ENCODE peak calls at places on chromosomes 4 and X, in eight cellular contexts. Y is cardiac muscle cell, R is mesendoderm, S is gastrocnemius medialis, G is transverse colon, E is right lobe of liver, M is testis, K is mammary epithelial cell. O is an unnamed sample. For H3K36me3, the result is how much of the 10 kb centered on the place peaks cover.

GRCh38 chr4:12729384-12729783 is 754.8 kb downstream of the RAB28 start:
- DNase-seq in G (no peak), E (no peak), R (peak), S (no peak), M (no peak), Y (peak), K (no peak), O (peak)

GRCh38 chrX:11629593-11630211 is 36.0 kb downstream of the ARHGAP6 start:
- DNase-seq in S (peak), K (peak), R (peak), Y (peak), M (no peak), G (no peak), E (no peak), O (no peak)

GRCh38 chr4:174120446-174121142 is 162.9 kb downstream of the FBXO8 start:
- DNase-seq in G (no peak), E (no peak), K (peak), Y (peak), S (no peak), M (peak), R (peak), O (no peak)

GRCh38 chrX:21374994-21375794 is 976 bp downstream of the CNKSR2 start:
- DNase-seq in M (peak), K (no peak), Y (no peak), R (peak), G (no peak), S (no peak), E (no peak), O (no peak)

GRCh38 chrX:44439242-44439641 is 95.8 kb upstream of the EFHC2 start:
- DNase-seq in Y (no peak), G (no peak), R (no peak), E (no peak), K (no peak), S (no peak), M (no peak), O (no peak)

GRCh38 chrX:21845096-21845495 is 5.7 kb downstream of the MBTPS2 start:
- DNase-seq in M (no peak), R (no peak), E (no peak), G (no peak), S (no peak), K (no peak), Y (no peak), O (no peak)

GRCh38 chr4:32226201-32226600 is 1506.0 kb downstream of the PCDH7 start:
- DNase-seq in S (no peak), K (peak), G (no peak), E (no peak), Y (no peak), M (no peak), R (no peak), O (no peak)

GRCh38 chr4:178611062-178611461 is 1168.8 kb upstream of the AGA start:
- DNase-seq in G (no peak), S (no peak), M (no peak), Y (no peak), E (no peak), R (no peak), K (no peak), O (no peak)

GRCh38 chrX:23980063-23980462 is 46.9 kb downstream of the KLHL15 start:
- DNase-seq in K (no peak), G (no peak), E (no peak), M (no peak), S (no peak), R (no peak), Y (no peak), O (no peak)

GRCh38 chrX:130245441-130245840 is 23.3 kb downstream of the ZNF280C start:
- DNase-seq in S (no peak), M (no peak), R (no peak), G (no peak), Y (peak), E (no peak), K (no peak), O (no peak)

GRCh38 chrX:68708503-68709290 is 61.2 kb downstream of the STARD8 start:
- DNase-seq in R (peak), K (no peak), S (no peak), Y (no peak), M (no peak), E (no peak), G (no peak), O (no peak)

GRCh38 chr4:169270810-169271691 is at the start of gene SH3RF1:
- DNase-seq in M (peak), S (peak), E (peak), G (peak), R (peak), Y (peak), K (peak), O (no peak)

GRCh38 chr4:150280081-150280950 is 202.1 kb downstream of the DCLK2 start:
- DNase-seq in S (no peak), Y (peak), G (no peak), K (peak), E (no peak), R (peak), M (no peak), O (no peak)

GRCh38 chr4:26787461-26788340 is 72.9 kb upstream of the STIM2 start:
- DNase-seq in E (no peak), Y (peak), R (peak), S (peak), M (no peak), G (peak), K (peak), O (peak)

GRCh38 chrX:109624641-109625311 is at the start of gene KCNE5:
- DNase-seq in R (peak), S (no peak), Y (peak), K (no peak), G (no peak), E (peak), M (no peak), O (no peak)

GRCh38 chr4:7929530-7929951 is 10.1 kb downstream of the AFAP1 start:
- DNase-seq in M (no peak), Y (no peak), E (no peak), S (no peak), K (peak), R (peak), G (peak), O (no peak)

GRCh38 chr4:173181769-173182374 is 13.3 kb downstream of the GALNT7 start:
- DNase-seq in E (no peak), M (no peak), R (no peak), Y (peak), K (peak), S (no peak), G (no peak), O (no peak)

GRCh38 chrX:125826774-125827451 is 339.2 kb downstream of the DCAF12L2 start:
- DNase-seq in E (no peak), S (no peak), R (peak), G (no peak), Y (no peak), K (no peak), M (no peak), O (no peak)

GRCh38 chrX:105648732-105649131 is 173.6 kb upstream of the NRK start:
- DNase-seq in K (no peak), M (no peak), S (no peak), R (peak), G (no peak), Y (no peak), E (no peak), O (no peak)

GRCh38 chrX:16392597-16392996 is 225.3 kb downstream of the MAGEB17 start:
- DNase-seq in R (no peak), K (no peak), M (no peak), Y (no peak), S (no peak), E (no peak), G (no peak), O (no peak)

GRCh38 chr4:142913034-142913433 is 66.9 kb upstream of the INPP4B start:
- DNase-seq in E (no peak), S (no peak), R (no peak), M (no peak), G (no peak), Y (no peak), K (no peak), O (no peak)

GRCh38 chr4:84938316-84938715 is 28.2 kb downstream of the WDFY3 start:
- DNase-seq in S (no peak), K (peak), G (no peak), M (no peak), Y (peak), R (no peak), E (no peak), O (no peak)

GRCh38 chrX:51641421-51642021 is 22.8 kb upstream of the CENPVL3 start:
- DNase-seq in R (peak), M (peak), S (no peak), E (no peak), K (peak), G (no peak), Y (peak), O (peak)

GRCh38 chr4:93828830-93829530 is 427 bp downstream of the ATOH1 start:
- DNase-seq in R (peak), Y (no peak), G (peak), S (no peak), M (no peak), E (no peak), K (no peak), O (no peak)

GRCh38 chr4:11514780-11515432 is 86.2 kb upstream of the HS3ST1 start:
- DNase-seq in S (no peak), M (no peak), R (no peak), E (no peak), Y (no peak), K (no peak), G (no peak), O (no peak)

GRCh38 chr4:102633100-102633499 is 127.7 kb downstream of the MANBA start:
- DNase-seq in E (peak), K (no peak), R (no peak), Y (no peak), G (no peak), M (no peak), S (no peak), O (no peak)

GRCh38 chr4:128068927-128069326 is 7.8 kb downstream of the LARP1B start:
- DNase-seq in Y (peak), S (no peak), K (peak), R (peak), E (no peak), G (no peak), M (peak), O (no peak)

GRCh38 chr4:26150948-26151347 is 169.9 kb upstream of the RBPJ start:
- DNase-seq in Y (peak), M (no peak), E (no peak), R (no peak), K (peak), G (no peak), S (no peak), O (no peak)

GRCh38 chr4:5374577-5374976 is 323.3 kb downstream of the STK32B start:
- DNase-seq in M (no peak), E (no peak), K (no peak), R (no peak), G (no peak), Y (no peak), S (no peak), O (no peak)

GRCh38 chr4:74114234-74114633 is 15.2 kb upstream of the CXCL2 start:
- DNase-seq in K (peak), Y (peak), M (no peak), E (no peak), S (no peak), R (no peak), G (no peak), O (no peak)

GRCh38 chr4:166846939-166847338 is 387.4 kb downstream of the SPOCK3 start:
- DNase-seq in S (no peak), E (no peak), G (no peak), Y (no peak), K (no peak), M (no peak), R (no peak), O (no peak)

GRCh38 chrX:124026529-124026928 is 65.0 kb downstream of the STAG2 start:
- DNase-seq in E (no peak), S (no peak), R (no peak), G (no peak), M (no peak), K (no peak), Y (no peak), O (no peak)
- H3K36me3 ChIP-seq in E (under half), S (under half), R (under half), G (under half), M (under half), K (under half), Y (under half), O (under half)

GRCh38 chr4:17599826-17600225 is 14.6 kb upstream of the MED28 start:
- DNase-seq in S (no peak), E (no peak), G (no peak), K (no peak), R (no peak), M (no peak), Y (no peak), O (no peak)

GRCh38 chr4:17595471-17596005 is 18.5 kb downstream of the LAP3 start:
- DNase-seq in M (no peak), S (no peak), E (no peak), Y (no peak), K (no peak), R (no peak), G (no peak), O (no peak)

DNA sequence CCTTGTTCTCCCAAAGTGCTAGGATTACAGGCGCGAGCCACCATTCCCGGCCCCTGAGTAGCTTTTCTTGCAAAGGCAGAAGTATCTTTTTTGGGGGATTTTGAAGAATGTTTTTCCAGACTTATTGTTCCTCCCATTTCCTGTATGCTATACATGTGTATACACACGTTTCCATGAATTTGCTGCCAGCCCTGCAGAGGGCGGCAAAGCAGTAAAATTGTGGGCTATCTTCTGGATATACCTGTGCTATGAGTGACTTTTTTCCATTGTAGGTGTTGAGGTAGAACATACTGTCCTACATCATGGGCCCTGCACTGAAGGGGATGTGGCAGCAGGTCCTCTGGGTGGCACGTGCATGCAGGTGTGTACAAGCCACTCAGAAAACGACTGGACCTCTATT is 16.9 kb upstream of the MED28 start:
- DNase-seq in S (no peak), E (no peak), K (peak), M (no peak), G (no peak), R (peak), Y (peak), O (no peak)
- H3K36me3 ChIP-seq in S (half or more), E (under half), K (under half), M (under half), G (under half), R (under half), Y (under half), O (under half)

DNA sequence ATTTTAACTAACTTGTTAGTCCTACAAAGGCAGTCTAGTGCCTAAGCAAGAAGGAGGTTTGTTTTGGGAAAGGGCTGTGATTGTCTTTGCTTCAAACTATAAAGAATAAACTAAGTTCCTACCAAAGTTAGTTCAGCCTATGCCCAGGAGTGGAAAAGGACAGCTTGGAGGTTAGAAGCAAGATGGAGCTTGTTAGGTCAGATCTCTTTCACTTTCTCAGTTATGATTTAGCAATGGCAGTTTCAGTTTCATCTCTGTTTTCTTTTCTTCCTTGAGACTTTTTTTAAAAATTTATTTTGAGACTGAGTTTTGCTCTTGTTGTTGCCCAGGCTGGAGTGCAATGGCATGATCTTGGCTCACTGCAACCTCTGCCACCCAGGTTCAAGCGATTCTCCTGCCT is 82.9 kb upstream of the NLGN4X start:
- DNase-seq in S (no peak), R (no peak), M (no peak), K (no peak), G (no peak), Y (no peak), E (no peak), O (no peak)
- H3K36me3 ChIP-seq in S (under half), R (under half), M (under half), K (under half), G (under half), Y (under half), E (under half), O (under half)

DNA sequence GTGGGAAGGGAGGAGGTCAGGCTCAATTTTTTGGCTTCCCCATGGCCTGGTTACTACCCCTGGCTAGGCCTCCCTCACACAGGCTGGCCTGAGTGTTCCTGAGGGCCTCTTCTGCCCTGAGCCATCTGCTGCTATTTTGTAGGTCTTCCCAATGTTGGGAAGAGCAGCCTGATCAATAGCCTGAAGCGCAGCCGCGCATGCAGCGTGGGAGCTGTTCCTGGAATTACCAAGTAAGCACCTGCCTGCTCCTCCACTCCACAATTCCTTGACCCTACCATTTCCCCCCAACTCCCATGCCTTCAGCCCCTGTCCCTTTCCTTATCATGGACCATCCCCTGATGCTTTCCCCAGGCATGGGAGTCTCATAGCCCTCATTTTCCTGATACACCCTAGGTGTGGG is 20.8 kb downstream of the GNL3L start:
- DNase-seq in K (no peak), S (no peak), E (no peak), G (no peak), Y (no peak), M (no peak), R (no peak), O (no peak)
- H3K36me3 ChIP-seq in K (under half), S (half or more), E (under half), G (under half), Y (under half), M (under half), R (under half), O (under half)

O was measured in CD4-positive, alpha-beta memory T cell.